ENCODE peak calls at places on chromosomes 5 and 9, in eight cellular contexts. N is kidney epithelial cell, I is tibial artery, G is HCT116, E is GM13977, P is Peyer's patch, V is lower lobe of right lung, F is NB4. H is an unnamed sample.

GRCh38 chr9:90219548-90220118 is 423.0 kb downstream of the DIRAS2 start:
- DNase-seq in F (no peak), V (peak), N (no peak), P (peak), E (peak), I (no peak), G (no peak), H (no peak)

GRCh38 chr9:101414839-101415238 is 16.2 kb downstream of the ZNF189 start:
- DNase-seq in G (no peak), E (no peak), N (no peak), F (no peak), I (no peak), P (no peak), V (no peak), H (no peak)

GRCh38 chr9:127090341-127090985 is 32.0 kb downstream of the ANGPTL2 start:
- DNase-seq in F (no peak), P (no peak), I (no peak), N (no peak), E (no peak), V (no peak), G (no peak), H (no peak)

GRCh38 chr5:149618581-149619248 is 37.4 kb downstream of the ARHGEF37 start:
- DNase-seq in P (no peak), G (peak), I (no peak), V (no peak), F (peak), E (peak), N (no peak), H (no peak)

GRCh38 chr9:36566813-36567217 is 5.9 kb upstream of the MELK start:
- DNase-seq in F (no peak), E (no peak), G (no peak), I (peak), P (no peak), N (no peak), V (no peak), H (no peak)

GRCh38 chr9:132637351-132637750 is 32.4 kb downstream of the DDX31 start:
- DNase-seq in V (no peak), P (no peak), F (no peak), E (no peak), N (no peak), G (no peak), I (no peak), H (no peak)

GRCh38 chr5:173534031-173534430 is 82.4 kb downstream of the BOD1 start:
- DNase-seq in G (no peak), V (no peak), P (no peak), N (no peak), E (no peak), F (no peak), I (no peak), H (no peak)

GRCh38 chr5:141272906-141273305 is 27.7 kb downstream of the PCDHB15 start:
- DNase-seq in E (no peak), F (peak), V (no peak), G (no peak), P (no peak), N (no peak), I (no peak), H (no peak)

GRCh38 chr5:43073597-43074546 is 33.8 kb upstream of the ANXA2R start:
- DNase-seq in V (no peak), E (peak), G (peak), P (no peak), I (no peak), N (no peak), F (peak), H (no peak)
- TF ChIP-seq CTCF in V (peak), E (peak), G (peak), P (no peak), I (peak), N (peak), F (peak), H (peak)

DNA sequence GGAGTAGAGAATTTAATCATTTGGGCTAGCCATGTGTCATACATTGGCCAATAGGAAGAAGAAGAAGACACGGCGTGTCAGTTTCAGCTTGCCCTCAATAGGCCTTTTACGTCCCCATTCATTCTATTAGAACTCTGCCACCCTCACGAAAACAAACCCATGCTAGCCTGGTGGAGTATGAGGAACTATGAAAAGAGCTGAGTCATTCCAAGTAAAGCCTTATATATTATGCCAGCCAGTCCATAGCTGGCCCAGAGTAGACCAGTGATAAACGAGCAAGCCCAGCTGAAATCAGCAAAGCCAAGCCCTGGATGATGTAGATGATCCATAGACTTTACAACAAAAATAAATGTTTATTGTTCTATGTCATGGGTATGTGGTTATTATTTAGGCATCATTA is 895.1 kb downstream of the TLE1 start:
- DNase-seq in P (no peak), N (no peak), E (no peak), G (no peak), V (no peak), F (peak), I (no peak), H (no peak)
- TF ChIP-seq CTCF in P (no peak), N (no peak), E (no peak), G (no peak), V (no peak), F (no peak), I (no peak), H (no peak)

GRCh38 chr9:34810187-34810524 is 100.2 kb upstream of the CCL21 start:
- DNase-seq in E (no peak), N (no peak), V (no peak), P (no peak), G (no peak), I (no peak), F (no peak), H (no peak)

GRCh38 chr9:34809504-34810186 is 99.7 kb upstream of the CCL21 start:
- DNase-seq in E (peak), G (no peak), F (no peak), P (no peak), N (no peak), I (no peak), V (no peak), H (no peak)
- TF ChIP-seq CTCF in E (no peak), G (no peak), F (no peak), P (no peak), N (peak), I (no peak), V (peak), H (peak)

GRCh38 chr5:124289641-124290201 is 456.7 kb downstream of the ZNF608 start:
- DNase-seq in V (peak), P (no peak), E (no peak), N (no peak), F (no peak), I (no peak), G (peak), H (no peak)
- TF ChIP-seq CTCF in V (no peak), P (no peak), E (no peak), N (no peak), F (no peak), I (no peak), G (no peak), H (peak)

DNA sequence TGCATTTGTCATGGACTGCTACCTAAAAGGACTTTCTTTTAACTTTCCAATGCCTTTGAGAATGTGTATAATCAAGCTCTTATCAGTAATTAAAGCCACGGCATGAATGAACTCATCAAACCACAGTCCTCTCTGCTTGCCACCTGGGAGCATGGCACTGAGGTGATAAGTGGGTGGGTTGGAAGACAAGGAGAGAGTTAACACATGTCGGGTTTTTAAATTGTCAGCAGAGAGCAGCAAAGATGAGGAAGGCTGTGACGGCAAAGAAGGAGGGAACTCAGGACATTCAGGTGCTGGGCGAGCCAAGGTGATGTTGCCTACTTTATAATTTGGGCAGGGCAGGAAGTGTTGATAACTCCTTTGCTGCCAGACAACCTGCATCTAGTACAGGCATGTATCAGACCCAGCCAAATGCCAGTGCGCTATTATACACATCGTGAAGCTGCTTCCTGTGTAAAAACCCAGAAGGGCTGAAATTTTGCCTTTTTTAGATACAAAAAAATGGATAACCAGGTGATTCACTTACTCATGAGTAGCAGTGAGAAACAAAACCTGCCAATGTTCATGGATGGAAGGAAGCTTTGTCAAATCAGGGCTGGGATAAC is 269.1 kb downstream of the KIF4B start:
- DNase-seq in E (no peak), G (no peak), P (no peak), F (no peak), V (no peak), I (no peak), N (no peak), H (no peak)
- TF ChIP-seq CTCF in E (no peak), G (no peak), P (no peak), F (no peak), V (no peak), I (no peak), N (no peak), H (no peak)

DNA sequence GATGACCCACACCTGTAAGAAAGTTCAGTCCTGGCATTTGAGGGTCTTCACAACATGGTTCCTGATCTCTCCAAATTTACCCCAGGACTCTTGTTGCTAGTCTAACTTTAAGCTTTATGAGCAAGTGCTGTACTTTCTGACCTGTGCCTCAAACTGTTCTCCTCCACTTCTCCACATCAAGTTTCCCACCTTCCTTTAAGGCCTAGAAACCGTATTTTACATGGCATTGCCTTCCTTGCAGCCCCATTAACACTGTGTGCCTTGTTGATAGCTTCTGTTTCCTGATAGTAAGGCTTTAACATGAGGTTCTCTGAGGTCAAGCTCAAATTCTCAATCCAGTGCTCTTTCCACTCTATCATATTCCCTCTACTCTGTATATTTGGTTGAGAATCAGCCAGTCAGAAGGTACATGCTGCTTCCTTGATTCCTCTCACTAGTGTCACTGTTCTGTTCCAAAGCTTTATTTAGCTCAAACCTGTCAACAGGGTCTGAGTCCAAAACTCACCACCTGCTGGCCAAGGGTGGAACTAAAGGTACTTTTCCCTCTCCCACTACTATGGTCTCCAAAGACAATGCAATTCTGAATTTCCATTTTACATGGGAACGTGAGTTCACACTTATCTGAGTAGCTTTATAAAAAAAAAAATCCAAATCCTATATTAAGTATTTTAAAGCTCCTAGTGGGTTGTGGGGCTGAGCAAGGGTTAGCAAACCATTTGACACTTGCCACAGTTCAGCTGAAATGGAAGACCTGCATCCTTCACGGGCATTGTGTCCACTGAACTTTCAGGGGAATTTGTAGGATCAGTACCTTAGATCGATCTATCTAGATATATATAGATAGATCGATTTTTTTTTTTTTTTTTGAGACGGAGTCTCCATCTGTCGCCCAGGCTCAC is 21.1 kb downstream of the VCP start:
- DNase-seq in V (no peak), N (no peak), E (peak), G (peak), P (no peak), I (no peak), F (peak), H (no peak)
- TF ChIP-seq CTCF in V (peak), N (peak), E (peak), G (peak), P (peak), I (peak), F (peak), H (peak)

GRCh38 chr9:8899541-8899940 is 1100.0 kb upstream of the DMAC1 start:
- DNase-seq in F (no peak), G (no peak), I (no peak), E (no peak), V (no peak), N (no peak), P (no peak), H (no peak)

GRCh38 chr9:8890695-8891094 is 1091.1 kb upstream of the DMAC1 start:
- DNase-seq in G (no peak), N (no peak), P (no peak), I (no peak), E (no peak), V (no peak), F (no peak), H (no peak)

DNA sequence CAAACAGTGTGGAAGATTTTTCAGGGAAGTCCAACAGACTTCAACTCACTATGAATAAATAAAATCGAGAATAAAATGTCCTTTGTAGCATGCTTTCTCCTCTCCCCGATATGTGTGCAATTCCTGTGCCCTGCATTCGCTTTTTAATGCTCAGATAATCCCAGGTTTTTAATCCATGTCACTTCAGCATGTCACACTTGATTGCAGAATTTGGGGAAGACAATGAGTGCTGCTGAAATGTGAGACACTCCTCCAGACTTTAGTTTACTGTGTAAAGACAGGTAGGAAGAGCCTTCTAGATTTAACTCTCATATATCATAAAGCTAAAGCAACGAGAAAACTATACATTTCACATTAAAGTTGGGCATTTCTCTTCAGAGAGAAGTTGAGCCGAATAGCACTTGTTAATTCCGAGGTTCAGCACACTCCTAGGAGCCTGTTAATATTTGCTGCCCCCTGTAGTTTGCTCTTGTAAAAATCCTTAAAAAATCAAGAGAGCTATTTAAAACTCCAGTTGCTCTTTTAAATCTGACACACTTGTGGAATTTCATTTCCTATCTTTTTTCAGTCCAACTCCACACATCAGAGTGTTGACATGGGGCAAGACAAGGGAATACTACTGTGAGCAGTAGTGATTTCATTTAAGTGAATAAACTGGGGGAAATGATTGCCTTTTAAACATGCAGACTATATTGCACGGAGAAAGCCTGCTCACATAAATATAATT is 1096.1 kb upstream of the DMAC1 start:
- DNase-seq in F (peak), G (no peak), N (peak), I (no peak), E (peak), V (no peak), P (no peak), H (no peak)
- TF ChIP-seq CTCF in F (peak), G (no peak), N (peak), I (peak), E (peak), V (peak), P (no peak), H (peak)

DNA sequence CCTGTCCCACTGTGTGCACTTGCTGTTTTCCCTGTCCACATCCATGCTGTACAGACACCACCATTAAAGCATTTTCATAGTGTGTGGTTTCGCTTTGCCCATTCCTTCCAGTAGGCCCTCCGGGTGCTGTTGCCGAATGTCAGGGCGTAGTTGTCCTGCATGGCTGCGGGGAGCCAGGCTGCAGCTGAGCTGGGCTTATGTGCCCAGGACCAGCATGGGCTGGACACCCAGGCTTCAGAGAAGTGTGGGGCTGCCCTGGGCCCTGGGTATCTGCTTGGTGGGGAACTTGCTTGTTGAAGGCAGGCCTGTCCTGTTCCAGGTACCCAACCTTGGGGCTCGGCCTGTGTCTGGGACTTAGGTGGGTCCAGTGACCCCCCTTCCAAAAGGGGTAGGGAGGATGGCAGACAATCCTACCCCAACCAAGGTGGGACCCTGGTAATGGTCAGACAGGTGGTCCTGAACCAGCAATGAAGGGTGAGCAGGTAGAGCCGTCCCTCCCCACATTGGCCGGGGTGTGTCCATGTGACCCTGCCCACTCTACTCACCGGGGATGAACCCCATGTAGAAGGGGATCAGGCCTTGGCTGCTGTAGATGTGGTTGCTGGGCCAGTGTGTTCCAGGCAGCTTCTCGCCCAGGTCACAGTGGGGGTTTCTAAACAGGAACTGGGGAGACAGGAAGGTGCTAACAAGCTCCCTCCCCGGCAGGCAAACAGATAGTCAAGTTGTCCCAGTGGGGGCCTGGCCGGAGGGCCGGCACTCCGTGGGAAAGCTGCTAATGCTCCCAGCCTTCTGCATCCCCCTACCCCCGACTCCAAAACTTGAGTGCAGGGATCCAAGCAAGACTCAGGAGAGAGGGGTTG is 2.8 kb downstream of the TUBB4B start:
- DNase-seq in P (no peak), I (no peak), F (peak), N (no peak), E (no peak), V (no peak), G (no peak), H (no peak)
- TF ChIP-seq CTCF in P (no peak), I (no peak), F (no peak), N (no peak), E (no peak), V (no peak), G (peak), H (no peak)